ENCODE peak calls at places on chromosomes 4 and X, in four cellular contexts. P, L, W and K are unnamed samples.
A peak's percentile ranks its signal among the peaks of the same experiment; 100 is the strongest.

GRCh38 chr4:94534401-94535312 is 82.9 kb downstream of the PDLIM5 start:
- DNase-seq in P (no peak), L (no peak), W (no peak), K (no peak)

GRCh38 chr4:55249476-55249875 is 96.6 kb upstream of the SRD5A3 start:
- DNase-seq in P (no peak), L (no peak), W (no peak), K (no peak)

GRCh38 chrX:106023947-106024346 is 14.6 kb downstream of the SERPINA7 start:
- DNase-seq in P (no peak), L (no peak), W (no peak), K (no peak)

GRCh38 chr4:81040175-81040659 is 9.7 kb downstream of the BMP3 start:
- DNase-seq in P (no peak), L (no peak), W (no peak), K (peak; percentile 15)

GRCh38 chrX:31213941-31214340 is 142.1 kb upstream of the FTHL17 start:
- DNase-seq in P (no peak), L (no peak), W (no peak), K (no peak)

GRCh38 chr4:186606593-186606992 is 51.2 kb upstream of the MTNR1A start:
- DNase-seq in P (peak; percentile 90), L (no peak), W (no peak), K (no peak)

GRCh38 chrX:18793601-18794089 is 86.2 kb downstream of the PPEF1 start:
- DNase-seq in P (no peak), L (no peak), W (no peak), K (no peak)

GRCh38 chr4:140109626-140110213 is 44.3 kb downstream of the MAML3 start:
- DNase-seq in P (peak; percentile 86), L (no peak), W (no peak), K (no peak)

GRCh38 chr4:135319685-135320084 is 1118.1 kb upstream of the PABPC4L start:
- DNase-seq in P (no peak), L (no peak), W (no peak), K (no peak)

GRCh38 chrX:133985164-133986007 is at the start of gene GPC3:
- DNase-seq in P (no peak), L (peak; percentile 47), W (peak; percentile 29), K (no peak)

GRCh38 chrX:48901069-48901468 is 3.3 kb downstream of the PQBP1 start:
- DNase-seq in P (no peak), L (no peak), W (no peak), K (no peak)

GRCh38 chr4:6195602-6196319 is 4.6 kb downstream of the JAKMIP1 start:
- DNase-seq in P (no peak), L (no peak), W (no peak), K (no peak)

GRCh38 chr4:76212301-76212700 is 1.3 kb downstream of the SCARB2 start:
- DNase-seq in P (no peak), L (no peak), W (no peak), K (no peak)

GRCh38 chr4:56389558-56389957 is 2.3 kb upstream of the AASDH start:
- DNase-seq in P (no peak), L (no peak), W (no peak), K (no peak)

GRCh38 chrX:116272881-116273280 is 102.3 kb downstream of the AGTR2 start:
- DNase-seq in P (no peak), L (no peak), W (no peak), K (no peak)

GRCh38 chr4:32775049-32775448 is 2054.9 kb downstream of the PCDH7 start:
- DNase-seq in P (peak; percentile 10), L (no peak), W (no peak), K (no peak)

GRCh38 chr4:60656171-60656570 is 544.0 kb upstream of the ADGRL3 start:
- DNase-seq in P (no peak), L (no peak), W (no peak), K (no peak)

GRCh38 chrX:630922-631496 is 418 bp downstream of the SHOX start:
- DNase-seq in P (no peak), L (no peak), W (no peak), K (no peak)

GRCh38 chr4:55733874-55734437 is 85.6 kb upstream of the EXOC1L start:
- DNase-seq in P (peak; percentile 46), L (peak; percentile 26), W (no peak), K (no peak)

GRCh38 chr4:169215656-169216055 is 55.1 kb downstream of the SH3RF1 start:
- DNase-seq in P (no peak), L (no peak), W (no peak), K (peak; percentile 33)

GRCh38 chr4:133483600-133484246 is 334.6 kb downstream of the PCDH10 start:
- DNase-seq in P (peak; percentile 8), L (no peak), W (no peak), K (no peak)

GRCh38 chr4:126004936-126005335 is 690.2 kb downstream of the FAT4 start:
- DNase-seq in P (peak; percentile 17), L (no peak), W (no peak), K (no peak)

GRCh38 chrX:129239371-129239770 is 283.9 kb downstream of the SMARCA1 start:
- DNase-seq in P (peak; percentile 3), L (no peak), W (no peak), K (no peak)

GRCh38 chrX:76109654-76110053 is 63.2 kb upstream of the PBDC1 start:
- DNase-seq in P (no peak), L (no peak), W (no peak), K (no peak)

GRCh38 chr4:25938251-25939186 is 24.5 kb downstream of the SMIM20 start:
- DNase-seq in P (no peak), L (no peak), W (no peak), K (peak; percentile 61)

GRCh38 chr4:89506866-89507494 is 199.4 kb upstream of the GPRIN3 start:
- DNase-seq in P (no peak), L (no peak), W (no peak), K (no peak)

GRCh38 chr4:98626350-98626749 is 32.1 kb downstream of the TSPAN5 start:
- DNase-seq in P (no peak), L (no peak), W (peak; percentile 31), K (no peak)

GRCh38 chr4:183508693-183509092 is 3.8 kb downstream of the ING2 start:
- DNase-seq in P (no peak), L (no peak), W (no peak), K (no peak)

GRCh38 chr4:183504930-183505555 is at the start of gene ING2:
- DNase-seq in P (no peak), L (peak; percentile 63), W (no peak), K (no peak)

GRCh38 chr4:183505556-183506388 is 914 bp downstream of the ING2 start:
- DNase-seq in P (peak; percentile 57), L (peak; percentile 89), W (peak; percentile 66), K (peak; percentile 89)

GRCh38 chr4:183506389-183506735 is 1.5 kb downstream of the ING2 start:
- DNase-seq in P (no peak), L (no peak), W (no peak), K (no peak)

GRCh38 chr4:183507928-183508327 is 3.1 kb downstream of the ING2 start:
- DNase-seq in P (no peak), L (no peak), W (no peak), K (no peak)
- H3K4me3 ChIP-seq in P (no peak overlapping the region), L (no peak overlapping the region), W (no peak overlapping the region), K (no peak overlapping the region)

DNA sequence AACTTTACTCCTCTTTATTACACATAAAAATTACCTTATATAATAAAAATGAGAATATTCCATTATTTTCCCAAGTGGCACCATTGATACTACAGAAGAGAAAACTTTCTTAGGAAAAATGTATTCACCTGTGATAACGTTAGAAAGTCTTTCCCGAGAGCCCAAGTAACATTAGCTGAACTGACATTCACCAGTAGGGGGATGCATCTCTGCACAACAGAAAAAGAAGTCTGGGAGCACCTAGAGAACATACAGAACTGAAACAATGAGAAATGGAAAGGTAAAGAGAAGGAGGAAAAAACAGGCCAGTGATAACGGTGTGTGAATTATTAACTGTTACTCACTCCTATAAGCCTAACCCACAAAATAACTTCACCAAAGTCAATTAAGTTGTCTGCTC is 423.3 kb downstream of the CENPC start:
- DNase-seq in P (no peak), L (no peak), W (no peak), K (no peak)
- TF ChIP-seq CTCF in P (peak; percentile 72), L (no peak), W (no peak), K (peak; percentile 43)

DNA sequence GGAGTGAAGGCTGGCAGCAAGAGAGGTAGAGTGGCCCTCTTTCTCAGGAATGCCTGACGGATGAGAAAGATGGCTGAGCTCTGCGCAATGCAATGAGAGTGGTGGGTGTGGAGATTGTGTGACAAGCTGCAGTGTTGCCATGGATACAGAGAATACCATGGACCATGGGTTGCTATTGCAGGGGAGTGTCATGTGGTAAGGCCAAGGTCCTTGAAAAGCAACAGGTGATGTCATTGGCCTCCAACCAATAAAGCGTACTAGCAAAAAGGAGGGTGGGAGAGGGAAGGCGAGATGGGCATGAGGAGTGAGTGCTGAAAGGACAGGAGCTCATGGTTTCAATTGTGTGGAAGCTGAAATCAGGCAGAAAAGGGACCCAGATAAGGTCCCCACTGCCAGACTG is 1.8 kb downstream of the PNMA5 start:
- DNase-seq in P (no peak), L (no peak), W (no peak), K (no peak)
- H3K4me3 ChIP-seq in P (no peak overlapping the region), L (no peak overlapping the region), W (no peak overlapping the region), K (no peak overlapping the region)

GRCh38 chr4:24915121-24915922 is 2.5 kb upstream of the CCDC149 start:
- DNase-seq in P (no peak), L (no peak), W (no peak), K (no peak)
- TF ChIP-seq CTCF in P (peak; percentile 47), L (no peak), W (peak; percentile 28), K (no peak)